ENCODE peak calls at places on chromosome 10, in five cellular contexts. W is astrocyte; P is transverse colon; K is mesenchymal stem cell; A is CD4-positive, alpha-beta T cell. F is an unnamed sample. For H3K9me3, the result is how much of the 10 kb centered on the place peaks cover.

GRCh38 chr10:113496124-113496523 is 56.7 kb upstream of the HABP2 start:
- DNase-seq in W (no peak), P (no peak), K (no peak), A (no peak), F (no peak)

GRCh38 chr10:103627893-103628292 is 134.4 kb downstream of the NEURL1 start:
- DNase-seq in W (no peak), P (no peak), K (no peak), A (no peak), F (no peak)

GRCh38 chr10:119209050-119209735 is 1.8 kb downstream of the GRK5 start:
- DNase-seq in W (peak), P (peak), K (peak), A (peak), F (peak)

GRCh38 chr10:106648534-106649481 is 515.7 kb downstream of the SORCS1 start:
- DNase-seq in W (no peak), P (no peak), K (no peak), A (no peak), F (no peak)

GRCh38 chr10:75405201-75406143 is 3.9 kb upstream of the ZNF503 start:
- DNase-seq in W (peak), P (peak), K (no peak), A (no peak), F (no peak)

GRCh38 chr10:102072867-102073527 is 7.8 kb downstream of the HPS6 start:
- DNase-seq in W (peak), P (peak), K (peak), A (peak), F (peak)

GRCh38 chr10:89391882-89392756 is at the start of gene IFIT1:
- DNase-seq in W (peak), P (peak), K (peak), A (peak), F (no peak)

GRCh38 chr10:7406712-7407333 is 4.0 kb downstream of the SFMBT2 start:
- DNase-seq in W (no peak), P (no peak), K (peak), A (no peak), F (peak)

GRCh38 chr10:132666733-132667612 is 119.0 kb downstream of the NKX6-2 start:
- DNase-seq in W (peak), P (no peak), K (peak), A (no peak), F (no peak)
- H3K9me3 ChIP-seq in W (under half), P (under half), K (under half), A (under half), F (under half)

GRCh38 chr10:63712717-63713115 is 191.5 kb downstream of the REEP3 start:
- DNase-seq in W (no peak), P (no peak), K (peak), A (no peak), F (no peak)
- H3K27ac ChIP-seq in W (peak), P (peak), K (peak), A (no peak), F (peak)

GRCh38 chr10:69609077-69609476 is 21.0 kb upstream of the FAM241B start:
- DNase-seq in W (no peak), P (no peak), K (no peak), A (no peak), F (no peak)
- H3K9me3 ChIP-seq in W (under half), P (under half), K (under half), A (under half), F (under half)

DNA sequence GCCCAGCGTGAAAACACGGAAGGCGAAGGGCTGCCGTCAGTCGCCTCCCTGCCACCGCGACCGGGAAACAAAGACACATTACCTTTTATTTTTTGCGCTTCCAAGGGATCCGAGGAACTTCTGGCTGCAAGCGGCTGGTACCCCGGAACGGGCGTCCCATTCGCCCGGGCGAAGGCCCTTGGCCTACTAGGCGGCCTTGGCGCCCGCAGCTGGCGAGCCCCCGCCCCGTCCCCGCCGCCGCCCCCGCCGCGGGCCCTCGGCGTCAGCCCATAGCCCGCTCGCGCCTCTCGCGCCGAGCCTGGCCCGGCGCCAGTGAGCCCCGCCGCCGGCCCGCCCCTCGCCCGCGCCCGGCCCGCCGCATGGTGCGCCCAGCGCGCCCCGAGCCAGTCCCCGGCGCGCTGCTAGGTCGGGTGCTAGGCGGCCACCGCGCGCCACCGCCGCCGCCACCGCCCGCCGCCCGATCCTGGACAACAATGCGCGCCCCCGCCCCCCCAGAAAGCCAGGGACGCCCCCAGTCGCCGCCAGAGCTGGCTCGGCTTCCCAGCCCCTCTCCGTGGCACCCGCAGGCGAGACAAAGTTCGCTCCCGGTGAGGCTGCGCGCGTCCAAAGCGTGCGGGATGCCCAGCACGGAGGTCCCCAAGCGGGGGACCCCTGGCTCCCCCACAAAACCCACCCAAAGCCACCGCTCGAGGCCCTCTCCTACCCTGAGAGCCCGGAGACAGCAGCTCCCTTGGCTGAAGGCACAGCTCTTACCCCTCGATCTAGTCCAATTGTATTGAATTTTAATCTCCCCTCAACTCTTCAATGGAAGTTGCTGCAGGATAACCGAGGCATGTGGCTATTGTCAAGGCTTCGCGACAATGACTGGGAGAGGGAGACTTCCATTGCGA is 305.0 kb downstream of the PRPF18 start:
- DNase-seq in W (no peak), P (no peak), K (no peak), A (no peak), F (peak)
- H3K27ac ChIP-seq in W (peak), P (peak), K (peak), A (no peak), F (peak)

GRCh38 chr10:1229574-1229973 is 173.4 kb downstream of the WDR37 start:
- DNase-seq in W (no peak), P (no peak), K (no peak), A (no peak), F (no peak)
- H3K9me3 ChIP-seq in W (under half), P (under half), K (under half), A (under half), F (under half)

GRCh38 chr10:22628309-22628708 is 86.1 kb downstream of the PIP4K2A start:
- DNase-seq in W (no peak), P (no peak), K (no peak), A (no peak), F (no peak)
- H3K27ac ChIP-seq in W (no peak), P (peak), K (no peak), A (peak), F (no peak)

DNA sequence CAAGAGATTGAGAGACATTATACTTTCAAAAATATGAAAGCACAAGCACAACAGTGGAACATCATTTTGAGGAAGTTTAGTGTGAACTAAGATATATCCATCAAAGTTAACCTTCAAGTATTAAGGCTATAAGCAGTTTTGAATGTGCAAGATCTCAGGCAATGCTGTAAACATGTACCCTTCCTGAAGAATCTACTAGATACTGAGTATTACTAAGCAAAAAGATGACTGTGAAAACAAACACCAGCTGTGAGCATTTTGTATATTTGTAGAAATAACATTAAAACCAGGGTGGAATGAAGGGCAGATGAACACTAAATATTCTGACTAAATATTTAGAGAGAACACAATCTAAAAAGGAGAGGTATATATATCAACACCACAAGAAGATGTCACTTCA is 41.3 kb upstream of the ADRA2A start:
- DNase-seq in W (no peak), P (no peak), K (no peak), A (no peak), F (no peak)
- H3K9me3 ChIP-seq in W (under half), P (under half), K (under half), A (under half), F (under half)

F was measured in left ventricle myocardium inferior.